ENCODE peak calls at places on chromosomes 1 and 21, in eight cellular contexts. J is stimulated activated CD8-positive, alpha-beta memory T cell treated with anti-CD3 and anti-CD28 coated beads, Interleukin-12 subunit alpha, Interleukin-12 subunit beta, amount 100 ng/mL, for 1 hour; R is stimulated activated naive B cell treated with anti-CD40 and anti-IgM and Interleukin-4, amounts not matched to agents 10 μg/mL and 1 μg/mL and 100 μg/mL, for 72 hours; U is pons; K is amniotic stem cell; G is SK-N-SH; P is GM23248; A is endothelial cell. C is an unnamed sample.

GRCh38 chr21:38377165-38378093 is 120.6 kb downstream of the KCNJ15 start:
- DNase-seq in J (no peak), R (no peak), U (no peak), K (no peak), G (peak), P (peak), A (no peak), C (no peak)

GRCh38 chr1:26438041-26438440 is 5.9 kb downstream of the DHDDS start:
- DNase-seq in J (no peak), R (no peak), U (no peak), K (no peak), G (no peak), P (no peak), A (no peak), C (no peak)

GRCh38 chr1:56285554-56286402 is 293.6 kb downstream of the PLPP3 start:
- DNase-seq in J (no peak), R (no peak), U (no peak), K (no peak), G (no peak), P (no peak), A (no peak), C (no peak)

GRCh38 chr1:23562138-23562819 is 3.0 kb upstream of the ID3 start:
- DNase-seq in J (no peak), R (peak), U (peak), K (peak), G (peak), P (peak), A (peak), C (peak)

GRCh38 chr1:41700986-41701535 is 216.6 kb upstream of the EDN2 start:
- DNase-seq in J (no peak), R (no peak), U (no peak), K (no peak), G (no peak), P (no peak), A (no peak), C (no peak)

GRCh38 chr1:150876111-150876434 is 326 bp downstream of the ARNT start:
- DNase-seq in J (no peak), R (no peak), U (peak), K (peak), G (no peak), P (peak), A (no peak), C (peak)

GRCh38 chr1:230070321-230071208 is 3.5 kb downstream of the GALNT2 start:
- DNase-seq in J (no peak), R (no peak), U (no peak), K (no peak), G (no peak), P (no peak), A (no peak), C (no peak)

GRCh38 chr1:230772457-230773395 is 25.5 kb downstream of the CAPN9 start:
- DNase-seq in J (no peak), R (no peak), U (peak), K (no peak), G (peak), P (peak), A (no peak), C (no peak)

GRCh38 chr21:19501115-19501514 is 1097.5 kb upstream of the TMPRSS15 start:
- DNase-seq in J (no peak), R (no peak), U (no peak), K (no peak), G (no peak), P (no peak), A (no peak), C (no peak)

GRCh38 chr1:237578540-237578939 is 312.2 kb downstream of the ZP4 start:
- DNase-seq in J (no peak), R (no peak), U (no peak), K (no peak), G (no peak), P (no peak), A (no peak), C (no peak)

GRCh38 chr1:34162852-34163766 is 1.9 kb downstream of the CSMD2 start:
- DNase-seq in J (no peak), R (peak), U (peak), K (peak), G (peak), P (peak), A (peak), C (peak)

GRCh38 chr1:167501513-167502191 is 16.7 kb downstream of the CD247 start:
- DNase-seq in J (no peak), R (no peak), U (no peak), K (no peak), G (no peak), P (no peak), A (no peak), C (no peak)